ENCODE peak calls at places on chromosomes 1 and 21, in five cellular contexts. One of them, this sample, is unnamed.

GRCh38 chr1:232873412-232873811 is 68.2 kb downstream of the MAP10 start:
- DNase-seq in K562: no peak
- DNase-seq in HCT116: no peak
- DNase-seq in NB4: no peak
- DNase-seq in vagina: no peak
- DNase-seq in this sample: no peak

GRCh38 chr1:2194319-2194897 is at the start of gene FAAP20:
- DNase-seq in HCT116: peak
- DNase-seq in vagina: no peak
- DNase-seq in NB4: peak
- DNase-seq in K562: peak
- DNase-seq in this sample: peak

GRCh38 chr1:161487483-161487827 is 17.8 kb upstream of the FCGR2A start:
- DNase-seq in HCT116: no peak
- DNase-seq in K562: peak
- DNase-seq in vagina: no peak
- DNase-seq in NB4: no peak
- DNase-seq in this sample: peak

GRCh38 chr1:18748435-18748834 is 111.0 kb downstream of the TAS1R2 start:
- DNase-seq in vagina: no peak
- DNase-seq in HCT116: no peak
- DNase-seq in K562: no peak
- DNase-seq in NB4: no peak
- DNase-seq in this sample: no peak

GRCh38 chr1:107479865-107480264 is 339.0 kb downstream of the NTNG1 start:
- DNase-seq in K562: no peak
- DNase-seq in NB4: no peak
- DNase-seq in vagina: no peak
- DNase-seq in HCT116: no peak
- DNase-seq in this sample: no peak

GRCh38 chr1:59682405-59683080 is 132.2 kb upstream of the HOOK1 start:
- DNase-seq in vagina: no peak
- DNase-seq in HCT116: no peak
- DNase-seq in NB4: no peak
- DNase-seq in K562: no peak
- DNase-seq in this sample: no peak

GRCh38 chr1:174726167-174726879 is 273.4 kb upstream of the CACYBP start:
- DNase-seq in NB4: peak
- DNase-seq in vagina: no peak
- DNase-seq in HCT116: peak
- DNase-seq in K562: no peak
- DNase-seq in this sample: peak

GRCh38 chr1:40592107-40592773 is 60.8 kb downstream of the ZNF684 start:
- DNase-seq in vagina: no peak
- DNase-seq in NB4: peak
- DNase-seq in K562: no peak
- DNase-seq in HCT116: peak
- DNase-seq in this sample: peak

GRCh38 chr1:150877220-150877516 is 769 bp upstream of the ARNT start:
- DNase-seq in vagina: no peak
- DNase-seq in K562: no peak
- DNase-seq in HCT116: no peak
- DNase-seq in NB4: peak
- DNase-seq in this sample: peak

GRCh38 chr1:203663820-203664219 is 37.2 kb downstream of the ATP2B4 start:
- DNase-seq in HCT116: no peak
- DNase-seq in NB4: peak
- DNase-seq in vagina: no peak
- DNase-seq in K562: no peak
- DNase-seq in this sample: no peak

GRCh38 chr1:20282544-20282943 is 8.1 kb upstream of the VWA5B1 start:
- DNase-seq in K562: no peak
- DNase-seq in HCT116: no peak
- DNase-seq in NB4: no peak
- DNase-seq in vagina: no peak
- DNase-seq in this sample: no peak

GRCh38 chr1:157193219-157193618 is 55.0 kb upstream of the ETV3 start:
- DNase-seq in NB4: no peak
- DNase-seq in vagina: peak
- DNase-seq in HCT116: no peak
- DNase-seq in K562: no peak
- DNase-seq in this sample: no peak

GRCh38 chr21:42198949-42199348 is 20.0 kb upstream of the ABCG1 start:
- DNase-seq in vagina: no peak
- DNase-seq in K562: no peak
- DNase-seq in NB4: peak
- DNase-seq in HCT116: no peak
- DNase-seq in this sample: no peak

GRCh38 chr1:171438441-171438840 is 46.9 kb upstream of the PRRC2C start:
- DNase-seq in K562: no peak
- DNase-seq in vagina: no peak
- DNase-seq in NB4: no peak
- DNase-seq in HCT116: peak
- DNase-seq in this sample: no peak

GRCh38 chr1:7186382-7187120 is 401.3 kb downstream of the CAMTA1 start:
- DNase-seq in HCT116: no peak
- DNase-seq in NB4: no peak
- DNase-seq in vagina: no peak
- DNase-seq in K562: no peak
- DNase-seq in this sample: no peak

GRCh38 chr1:162681127-162681435 is 48.8 kb downstream of the DDR2 start:
- DNase-seq in NB4: no peak
- DNase-seq in K562: no peak
- DNase-seq in HCT116: no peak
- DNase-seq in vagina: no peak
- DNase-seq in this sample: no peak

GRCh38 chr1:47495176-47495713 is 57.4 kb downstream of the FOXD2 start:
- DNase-seq in vagina: no peak
- DNase-seq in NB4: no peak
- DNase-seq in HCT116: no peak
- DNase-seq in K562: no peak
- DNase-seq in this sample: no peak

GRCh38 chr1:208028526-208028925 is 117.6 kb upstream of the CD34 start:
- DNase-seq in vagina: no peak
- DNase-seq in K562: no peak
- DNase-seq in HCT116: no peak
- DNase-seq in NB4: no peak
- DNase-seq in this sample: no peak

DNA sequence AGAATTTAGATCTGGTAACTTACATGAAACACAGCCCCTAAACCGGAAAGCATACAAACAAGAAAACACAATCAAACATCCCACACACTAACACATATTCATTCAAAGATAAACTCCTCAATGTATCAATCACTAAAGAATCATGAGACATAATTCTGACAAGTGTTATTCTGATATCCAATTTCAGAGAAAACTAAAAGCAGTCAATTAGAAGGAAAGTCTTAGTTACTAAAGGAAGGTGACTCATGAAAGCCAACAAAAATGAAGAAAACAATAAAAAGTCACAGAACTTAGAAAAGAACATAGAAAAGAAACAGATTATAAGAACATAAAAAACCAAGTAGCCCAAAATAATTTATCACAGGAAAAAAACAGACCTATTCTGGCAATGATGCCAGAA is 57.2 kb downstream of the ZZZ3 start:
- DNase-seq in K562: no peak
- DNase-seq in vagina: no peak
- DNase-seq in HCT116: no peak
- DNase-seq in NB4: no peak
- DNase-seq in this sample: no peak
- TF ChIP-seq POLR2A in K562: no peak
- TF ChIP-seq POLR2A in vagina: no peak
- TF ChIP-seq POLR2A in HCT116: no peak
- TF ChIP-seq POLR2A in NB4: no peak
- TF ChIP-seq POLR2A in this sample: no peak

GRCh38 chr1:31937300-31938183 is 626 bp downstream of the PTP4A2 start:
- DNase-seq in K562: peak
- DNase-seq in vagina: no peak
- DNase-seq in NB4: peak
- DNase-seq in HCT116: no peak
- DNase-seq in this sample: peak

GRCh38 chr1:31936966-31937299 is 1.2 kb downstream of the PTP4A2 start:
- DNase-seq in K562: no peak
- DNase-seq in NB4: no peak
- DNase-seq in HCT116: no peak
- DNase-seq in vagina: no peak
- DNase-seq in this sample: no peak

GRCh38 chr1:31936278-31936965 is 1.7 kb downstream of the PTP4A2 start:
- DNase-seq in vagina: no peak
- DNase-seq in HCT116: no peak
- DNase-seq in NB4: peak
- DNase-seq in K562: no peak
- DNase-seq in this sample: peak

GRCh38 chr1:31939484-31940329 is 1.5 kb upstream of the PTP4A2 start:
- DNase-seq in HCT116: peak
- DNase-seq in K562: peak
- DNase-seq in vagina: no peak
- DNase-seq in NB4: peak
- DNase-seq in this sample: peak

GRCh38 chr1:31938184-31938975 is at the start of gene PTP4A2:
- DNase-seq in NB4: peak
- DNase-seq in vagina: peak
- DNase-seq in K562: peak
- DNase-seq in HCT116: peak
- DNase-seq in this sample: peak
- TF ChIP-seq POLR2A in NB4: peak
- TF ChIP-seq POLR2A in vagina: no peak
- TF ChIP-seq POLR2A in K562: peak
- TF ChIP-seq POLR2A in HCT116: peak
- TF ChIP-seq POLR2A in this sample: peak

GRCh38 chr21:44303490-44303981 is 3.7 kb downstream of the PFKL start:
- DNase-seq in HCT116: no peak
- DNase-seq in NB4: no peak
- DNase-seq in K562: no peak
- DNase-seq in vagina: no peak
- DNase-seq in this sample: no peak
- TF ChIP-seq POLR2A in HCT116: no peak
- TF ChIP-seq POLR2A in NB4: no peak
- TF ChIP-seq POLR2A in K562: no peak
- TF ChIP-seq POLR2A in vagina: no peak
- TF ChIP-seq POLR2A in this sample: no peak

GRCh38 chr1:115648717-115649691 is 7.2 kb downstream of the VANGL1 start:
- DNase-seq in NB4: no peak
- DNase-seq in K562: peak
- DNase-seq in vagina: no peak
- DNase-seq in HCT116: no peak
- DNase-seq in this sample: peak
- TF ChIP-seq POLR2A in NB4: no peak
- TF ChIP-seq POLR2A in K562: no peak
- TF ChIP-seq POLR2A in vagina: no peak
- TF ChIP-seq POLR2A in HCT116: no peak
- TF ChIP-seq POLR2A in this sample: no peak

DNA sequence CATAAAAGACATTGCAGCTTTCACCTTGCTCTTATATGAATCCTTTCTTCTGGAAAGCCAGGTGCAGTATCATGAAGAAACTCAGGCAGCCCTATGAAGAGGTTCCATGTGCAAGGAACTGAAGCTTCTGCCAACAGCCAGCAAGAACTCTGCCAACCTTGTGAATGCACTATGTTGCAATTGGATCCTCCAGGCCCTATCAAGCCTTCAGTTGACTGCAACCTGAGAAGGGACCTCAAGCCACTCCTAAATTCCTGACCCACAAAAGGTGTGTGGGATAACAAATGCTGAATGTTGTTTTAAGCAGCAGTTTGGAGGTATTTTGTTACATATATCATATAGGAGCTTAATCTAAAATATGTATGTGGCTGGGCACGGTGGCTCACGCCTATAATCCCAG is 84.0 kb downstream of the RERE start:
- DNase-seq in HCT116: no peak
- DNase-seq in vagina: no peak
- DNase-seq in NB4: no peak
- DNase-seq in K562: no peak
- DNase-seq in this sample: no peak
- TF ChIP-seq POLR2A in HCT116: no peak
- TF ChIP-seq POLR2A in vagina: no peak
- TF ChIP-seq POLR2A in NB4: no peak
- TF ChIP-seq POLR2A in K562: no peak
- TF ChIP-seq POLR2A in this sample: no peak

DNA sequence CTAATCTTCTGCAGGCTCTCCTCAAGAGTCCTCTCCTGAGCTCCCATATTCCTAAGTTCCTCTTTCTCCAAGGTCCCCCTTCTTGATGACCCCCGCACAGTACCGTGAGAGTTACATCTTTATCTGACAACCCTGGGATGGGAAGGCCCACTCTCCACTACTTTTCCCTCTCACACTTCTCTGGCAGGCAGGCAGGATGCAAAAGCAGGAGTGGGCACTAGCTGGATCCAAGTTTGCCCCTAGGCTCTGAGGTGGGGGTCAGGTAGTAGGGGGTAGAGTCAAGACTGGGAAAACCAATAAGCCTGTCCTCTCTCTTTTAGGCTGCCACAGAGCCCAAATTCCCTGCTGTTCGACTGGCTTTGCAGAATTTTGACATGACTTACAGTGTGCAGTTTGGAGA is 3.9 kb downstream of the NSUN4 start:
- DNase-seq in NB4: no peak
- DNase-seq in K562: no peak
- DNase-seq in HCT116: no peak
- DNase-seq in vagina: no peak
- DNase-seq in this sample: no peak
- TF ChIP-seq POLR2A in NB4: no peak
- TF ChIP-seq POLR2A in K562: no peak
- TF ChIP-seq POLR2A in HCT116: no peak
- TF ChIP-seq POLR2A in vagina: no peak
- TF ChIP-seq POLR2A in this sample: no peak

GRCh38 chr1:155004352-155005075 is 1.9 kb downstream of the ZBTB7B start:
- DNase-seq in NB4: no peak
- DNase-seq in K562: no peak
- DNase-seq in vagina: peak
- DNase-seq in HCT116: no peak
- DNase-seq in this sample: peak
- TF ChIP-seq POLR2A in NB4: no peak
- TF ChIP-seq POLR2A in K562: no peak
- TF ChIP-seq POLR2A in vagina: no peak
- TF ChIP-seq POLR2A in HCT116: no peak
- TF ChIP-seq POLR2A in this sample: no peak

GRCh38 chr1:98426092-98426491 is 235.4 kb upstream of the SNX7 start:
- DNase-seq in NB4: no peak
- DNase-seq in vagina: no peak
- DNase-seq in K562: no peak
- DNase-seq in HCT116: no peak
- DNase-seq in this sample: no peak

GRCh38 chr1:98428864-98429263 is 232.7 kb upstream of the SNX7 start:
- DNase-seq in NB4: no peak
- DNase-seq in K562: no peak
- DNase-seq in HCT116: no peak
- DNase-seq in vagina: no peak
- DNase-seq in this sample: no peak

GRCh38 chr1:98427664-98428063 is 233.9 kb upstream of the SNX7 start:
- DNase-seq in K562: no peak
- DNase-seq in NB4: no peak
- DNase-seq in vagina: no peak
- DNase-seq in HCT116: no peak
- DNase-seq in this sample: no peak

GRCh38 chr1:98429851-98430496 is 231.5 kb upstream of the SNX7 start:
- DNase-seq in HCT116: no peak
- DNase-seq in NB4: no peak
- DNase-seq in vagina: no peak
- DNase-seq in K562: no peak
- DNase-seq in this sample: no peak
- TF ChIP-seq POLR2A in HCT116: no peak
- TF ChIP-seq POLR2A in NB4: no peak
- TF ChIP-seq POLR2A in vagina: no peak
- TF ChIP-seq POLR2A in K562: no peak
- TF ChIP-seq POLR2A in this sample: no peak